ENCODE peak calls at places on chromosomes 1 and 21, in four cellular contexts. M is AG09309, K is thyroid gland, U is AG10803. S is an unnamed sample.

GRCh38 chr1:198680174-198680871 is 41.5 kb downstream of the PTPRC start:
- DNase-seq in M (no peak), K (no peak), U (no peak), S (no peak)

GRCh38 chr1:83845437-83846071 is 153.4 kb downstream of the TTLL7 start:
- DNase-seq in U (peak; percentile 39), K (no peak), M (peak; percentile 33), S (peak; percentile 38)

GRCh38 chr1:112267929-112268328 is 128.1 kb upstream of the CTTNBP2NL start:
- DNase-seq in M (no peak), K (peak; percentile 17), U (no peak), S (no peak)

GRCh38 chr21:42582422-42583149 is 68.9 kb downstream of the SLC37A1 start:
- DNase-seq in K (no peak), U (no peak), M (no peak), S (no peak)

GRCh38 chr1:33047290-33047689 is 10.6 kb upstream of the AK2 start:
- DNase-seq in U (no peak), K (no peak), M (no peak), S (no peak)

GRCh38 chr21:31255846-31256395 is 88.1 kb downstream of the TIAM1 start:
- DNase-seq in K (no peak), M (no peak), U (no peak), S (no peak)

GRCh38 chr1:93798301-93798700 is 80.7 kb downstream of the DNTTIP2 start:
- DNase-seq in M (peak; percentile 83), U (peak; percentile 92), K (no peak), S (peak; percentile 66)

GRCh38 chr1:29121516-29121937 is 2.2 kb downstream of the TMEM200B start:
- DNase-seq in U (no peak), M (no peak), K (no peak), S (no peak)

GRCh38 chr1:209614906-209615305 is 31.4 kb downstream of the CAMK1G start:
- DNase-seq in K (no peak), M (no peak), U (no peak), S (no peak)

GRCh38 chr1:43423672-43424550 is 29.8 kb downstream of the HYI start:
- DNase-seq in K (no peak), U (no peak), M (no peak), S (no peak)

GRCh38 chr1:198679535-198680173 is 40.8 kb downstream of the PTPRC start:
- DNase-seq in K (no peak), U (no peak), M (no peak), S (no peak)

GRCh38 chr1:13642306-13643004 is 57.5 kb upstream of the PRDM2 start:
- DNase-seq in K (no peak), M (no peak), U (no peak), S (no peak)

DNA sequence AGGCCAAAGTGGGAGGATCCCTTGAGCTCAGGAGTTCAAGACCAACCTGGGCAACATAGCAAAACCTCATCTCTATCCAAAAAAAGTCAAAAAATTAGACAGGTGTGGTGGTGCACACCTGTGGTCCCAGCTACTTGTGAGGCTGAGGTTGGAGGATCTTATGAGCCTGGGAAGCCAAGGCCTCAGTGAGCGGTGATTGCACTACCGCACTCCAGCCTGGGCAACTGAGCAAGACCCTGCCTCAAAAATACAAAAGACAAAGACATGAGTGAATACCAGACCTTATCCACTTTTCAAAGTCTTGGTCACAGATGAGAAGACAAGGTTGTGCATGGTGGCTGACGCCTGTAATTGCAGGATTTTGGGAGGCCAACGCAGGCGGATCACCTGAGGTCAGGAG is 13.2 kb upstream of the MSTO1 start:
- DNase-seq in K (no peak), U (no peak), M (no peak), S (no peak)
- H3K4me3 ChIP-seq in K (no peak overlapping the region), U (no peak overlapping the region), M (no peak overlapping the region), S (no peak overlapping the region)

DNA sequence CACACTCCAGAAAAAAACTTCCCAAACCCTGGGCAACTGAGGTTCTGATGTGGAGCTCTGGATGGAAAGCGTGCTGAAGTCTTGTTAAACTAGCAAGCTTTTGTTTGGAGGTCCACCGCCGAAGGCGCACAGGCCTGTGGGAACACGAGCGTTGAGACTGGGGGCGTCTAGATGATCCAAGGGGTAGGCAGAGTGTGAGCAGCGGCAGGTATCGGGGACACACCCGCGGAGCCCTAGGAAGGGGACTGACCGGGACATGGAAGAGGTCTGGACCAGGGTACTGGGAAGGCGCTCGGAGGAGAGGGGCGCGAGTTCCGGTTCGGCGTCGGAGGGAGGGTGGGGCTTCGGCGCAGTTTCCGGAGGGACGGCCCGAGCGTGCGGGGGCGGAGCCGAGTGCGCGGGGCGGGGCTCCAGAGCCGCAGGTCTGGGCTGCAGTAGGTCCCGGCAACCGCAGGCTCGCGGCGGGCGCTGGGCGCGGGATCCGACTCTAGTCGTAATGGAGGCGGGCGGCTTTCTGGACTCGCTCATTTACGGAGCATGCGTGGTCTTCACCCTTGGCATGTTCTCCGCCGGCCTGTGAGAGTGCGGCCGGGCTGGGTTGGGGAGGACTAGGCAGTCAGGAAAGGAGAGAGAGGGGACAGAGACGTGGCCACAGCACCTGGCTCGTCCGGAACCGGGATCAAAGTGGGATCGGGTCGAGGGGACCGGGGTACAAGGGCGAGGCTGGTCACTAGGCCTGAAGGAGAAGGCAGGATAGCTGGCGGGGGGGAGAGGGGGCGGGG is at the start of gene SLC50A1:
- DNase-seq in U (peak; percentile 93), M (peak; percentile 67), K (peak; percentile 95), S (peak; percentile 95)
- TF ChIP-seq CTCF in U (no peak), M (no peak), K (peak; percentile 64), S (no peak)

GRCh38 chr1:246580497-246581047 is 14.3 kb downstream of the CNST start:
- DNase-seq in K (no peak), M (no peak), U (no peak), S (no peak)
- H3K4me3 ChIP-seq in K (no peak overlapping the region), M (no peak overlapping the region), U (no peak overlapping the region), S (no peak overlapping the region)

DNA sequence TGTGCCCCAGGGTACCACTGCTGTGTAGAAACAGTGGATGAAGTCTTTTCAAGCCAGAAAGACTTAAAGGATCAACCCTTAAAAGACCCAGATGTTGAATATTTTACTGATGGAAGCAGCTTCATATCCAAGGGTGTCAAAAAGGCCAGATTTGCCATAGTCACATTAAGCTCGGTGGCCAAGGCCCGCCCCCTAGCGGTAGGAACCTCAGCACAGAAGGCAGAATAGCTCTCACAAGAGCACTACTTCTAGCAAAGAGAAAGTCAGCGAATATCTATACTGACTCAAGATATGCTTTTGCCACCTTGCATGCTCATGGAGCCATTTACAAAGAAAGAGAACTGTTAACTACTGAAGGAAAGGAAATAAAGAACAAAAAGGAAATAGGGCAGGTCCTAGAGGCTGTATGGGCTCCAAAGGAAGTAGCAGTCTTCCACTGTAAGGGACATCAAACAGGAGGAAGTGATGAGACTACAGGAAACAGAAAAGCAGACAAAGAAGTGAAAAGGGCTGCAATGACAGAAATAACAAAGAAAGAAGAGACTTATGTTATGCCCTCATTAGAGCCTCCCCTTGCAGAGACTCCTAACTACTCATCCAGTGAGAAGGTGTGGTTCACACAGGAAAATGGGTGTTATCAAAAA is 90.5 kb downstream of the LIPI start:
- DNase-seq in K (peak; percentile 28), U (peak; percentile 12), M (no peak), S (peak; percentile 2)
- TF ChIP-seq CTCF in K (no peak), U (peak; percentile 45), M (peak; percentile 32), S (peak; percentile 40)

GRCh38 chr1:20343149-20343936 is 52.7 kb downstream of the VWA5B1 start:
- DNase-seq in M (no peak), K (no peak), U (no peak), S (no peak)
- H3K4me3 ChIP-seq in M (no peak overlapping the region), K (no peak overlapping the region), U (no peak overlapping the region), S (no peak overlapping the region)

GRCh38 chr1:1788136-1788535 is 9.9 kb upstream of the NADK start:
- DNase-seq in K (peak; percentile 69), M (no peak), U (no peak), S (no peak)

GRCh38 chr1:1785666-1786065 is 7.4 kb upstream of the NADK start:
- DNase-seq in K (peak; percentile 88), M (no peak), U (no peak), S (no peak)

GRCh38 chr1:1784933-1785332 is 6.7 kb upstream of the NADK start:
- DNase-seq in K (no peak), U (no peak), M (no peak), S (no peak)

GRCh38 chr1:1787206-1787605 is 8.9 kb upstream of the NADK start:
- DNase-seq in M (no peak), K (no peak), U (no peak), S (no peak)

GRCh38 chr1:1788646-1789431 is 10.6 kb upstream of the NADK start:
- DNase-seq in U (peak; percentile 41), M (no peak), K (no peak), S (peak; percentile 77)
- TF ChIP-seq CTCF in U (peak; percentile 38), M (peak; percentile 23), K (no peak), S (peak; percentile 51)

S was measured in fibroblast of villous mesenchyme.